ENCODE peak calls at places on chromosome 16, in five cellular contexts. D is K562, M is H1, J is GM12878, U is HepG2. X is an unnamed sample.

GRCh38 chr16:275041-275621 is 613 bp downstream of the RGS11 start:
- DNase-seq in D (no peak), M (no peak), J (no peak), U (no peak), X (no peak)

GRCh38 chr16:23712976-23713375 is at the start of gene ERN2:
- DNase-seq in D (no peak), M (peak; percentile 82), J (no peak), U (no peak), X (no peak)

GRCh38 chr16:3695610-3696369 is 21.5 kb downstream of the TRAP1 start:
- DNase-seq in D (no peak), M (no peak), J (no peak), U (peak; percentile 94), X (no peak)

GRCh38 chr16:23833960-23834685 is 1.7 kb upstream of the PRKCB start:
- DNase-seq in D (no peak), M (no peak), J (no peak), U (no peak), X (no peak)

GRCh38 chr16:70703041-70703834 is 17.4 kb upstream of the MTSS2 start:
- DNase-seq in D (peak; percentile 35), M (no peak), J (no peak), U (peak; percentile 79), X (no peak)

GRCh38 chr16:50202926-50203624 is 50.0 kb downstream of the TENT4B start:
- DNase-seq in D (no peak), M (no peak), J (no peak), U (peak; percentile 92), X (no peak)

GRCh38 chr16:25045696-25046381 is 30.7 kb upstream of the ARHGAP17 start:
- DNase-seq in D (peak; percentile 74), M (no peak), J (no peak), U (no peak), X (no peak)

GRCh38 chr16:17835118-17835949 is 364.6 kb upstream of the XYLT1 start:
- DNase-seq in D (no peak), M (no peak), J (no peak), U (no peak), X (no peak)

GRCh38 chr16:7423436-7423941 is 90.8 kb downstream of the RBFOX1 start:
- DNase-seq in D (no peak), M (no peak), J (no peak), U (no peak), X (no peak)

GRCh38 chr16:77599793-77600415 is 122.4 kb upstream of the NUDT7 start:
- DNase-seq in D (peak; percentile 35), M (no peak), J (no peak), U (peak; percentile 41), X (no peak)

GRCh38 chr16:58421029-58421428 is 28.8 kb downstream of the GINS3 start:
- DNase-seq in D (peak; percentile 22), M (no peak), J (no peak), U (no peak), X (no peak)

GRCh38 chr16:19375561-19376158 is 42.0 kb upstream of the TMC5 start:
- DNase-seq in D (peak; percentile 65), M (no peak), J (peak; percentile 28), U (peak; percentile 60), X (no peak)

GRCh38 chr16:81645925-81646324 is 133.2 kb upstream of the PLCG2 start:
- DNase-seq in D (no peak), M (no peak), J (no peak), U (no peak), X (no peak)

GRCh38 chr16:58196898-58197313 is 1.0 kb downstream of the CSNK2A2 start:
- DNase-seq in D (peak; percentile 8), M (no peak), J (no peak), U (no peak), X (no peak)

GRCh38 chr16:12017583-12017982 is 41.0 kb downstream of the SNX29 start:
- DNase-seq in D (no peak), M (no peak), J (no peak), U (no peak), X (no peak)

GRCh38 chr16:77868478-77868877 is 80.1 kb downstream of the VAT1L start:
- DNase-seq in D (no peak), M (no peak), J (peak; percentile 8), U (no peak), X (no peak)

GRCh38 chr16:22001591-22001990 is 675 bp upstream of the PDZD9 start:
- DNase-seq in D (no peak), M (no peak), J (no peak), U (no peak), X (no peak)

GRCh38 chr16:4200000-4200780 is 41.7 kb downstream of the SRL start:
- DNase-seq in D (peak; percentile 79), M (peak; percentile 74), J (no peak), U (peak; percentile 50), X (peak; percentile 37)

GRCh38 chr16:1645914-1646525 is 32.1 kb upstream of the JPT2 start:
- DNase-seq in D (peak; percentile 77), M (no peak), J (no peak), U (peak; percentile 15), X (peak; percentile 84)

GRCh38 chr16:50058091-50058771 is 7.5 kb upstream of the HEATR3 start:
- DNase-seq in D (no peak), M (no peak), J (no peak), U (no peak), X (no peak)

GRCh38 chr16:10949424-10949970 is 5.1 kb downstream of the CLEC16A start:
- DNase-seq in D (no peak), M (peak; percentile 63), J (peak; percentile 91), U (no peak), X (peak; percentile 95)

GRCh38 chr16:11087691-11088431 is 143.5 kb downstream of the CLEC16A start:
- DNase-seq in D (no peak), M (no peak), J (no peak), U (no peak), X (no peak)

GRCh38 chr16:4182581-4183257 is 59.2 kb downstream of the SRL start:
- DNase-seq in D (no peak), M (no peak), J (no peak), U (no peak), X (no peak)

GRCh38 chr16:75264531-75264998 is 13.1 kb upstream of the BCAR1 start:
- DNase-seq in D (no peak), M (no peak), J (no peak), U (no peak), X (no peak)

GRCh38 chr16:57258226-57258909 is 13.3 kb downstream of the ARL2BP start:
- DNase-seq in D (no peak), M (no peak), J (no peak), U (no peak), X (no peak)

GRCh38 chr16:73196670-73197069 is 148.7 kb upstream of the ZFHX3 start:
- DNase-seq in D (peak; percentile 59), M (peak; percentile 74), J (peak; percentile 24), U (peak; percentile 70), X (peak; percentile 31)

GRCh38 chr16:77636615-77637014 is 85.7 kb upstream of the NUDT7 start:
- DNase-seq in D (no peak), M (no peak), J (no peak), U (no peak), X (no peak)

GRCh38 chr16:89257281-89257731 is 39.8 kb downstream of the ZNF778 start:
- DNase-seq in D (no peak), M (peak; percentile 67), J (no peak), U (no peak), X (no peak)

GRCh38 chr16:12160815-12161550 is 184.4 kb downstream of the SNX29 start:
- DNase-seq in D (no peak), M (no peak), J (peak; percentile 28), U (no peak), X (no peak)

DNA sequence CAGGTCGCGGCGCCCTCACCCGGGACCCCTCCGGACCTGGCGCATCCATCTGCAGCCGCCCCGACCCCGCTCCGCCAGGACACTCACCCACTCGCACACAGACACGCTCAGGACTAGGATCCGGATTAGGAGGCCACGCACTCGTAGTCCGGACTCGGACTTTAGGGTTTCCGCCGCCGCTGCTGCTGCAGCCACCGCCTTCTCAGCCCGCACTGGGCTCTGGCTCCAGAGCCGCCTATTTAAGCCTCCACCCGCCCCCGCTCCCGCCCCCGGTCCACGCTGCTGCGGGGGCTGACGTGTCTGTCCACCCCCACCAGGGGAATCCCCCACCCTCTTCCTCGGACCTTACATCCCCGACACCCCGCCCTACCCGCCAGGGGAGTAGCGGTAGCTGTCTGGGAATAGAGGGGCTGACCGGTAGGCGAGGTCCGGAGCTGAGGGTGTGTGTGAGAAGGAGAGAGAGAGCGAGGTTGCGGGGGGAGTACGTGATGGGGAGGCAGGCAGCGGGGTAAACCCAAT is at the start of gene RRAD:
- DNase-seq in D (peak; percentile 35), M (peak; percentile 67), J (no peak), U (no peak), X (no peak)
- TF ChIP-seq GABPA in D (no peak), M (no peak), J (no peak), U (no peak), X (no peak)

GRCh38 chr16:9102379-9102778 is 10.9 kb downstream of the HAPSTR1 start:
- DNase-seq in D (no peak), M (no peak), J (no peak), U (no peak), X (no peak)
- TF ChIP-seq GABPA in D (no peak), M (no peak), J (no peak), U (no peak), X (no peak)

DNA sequence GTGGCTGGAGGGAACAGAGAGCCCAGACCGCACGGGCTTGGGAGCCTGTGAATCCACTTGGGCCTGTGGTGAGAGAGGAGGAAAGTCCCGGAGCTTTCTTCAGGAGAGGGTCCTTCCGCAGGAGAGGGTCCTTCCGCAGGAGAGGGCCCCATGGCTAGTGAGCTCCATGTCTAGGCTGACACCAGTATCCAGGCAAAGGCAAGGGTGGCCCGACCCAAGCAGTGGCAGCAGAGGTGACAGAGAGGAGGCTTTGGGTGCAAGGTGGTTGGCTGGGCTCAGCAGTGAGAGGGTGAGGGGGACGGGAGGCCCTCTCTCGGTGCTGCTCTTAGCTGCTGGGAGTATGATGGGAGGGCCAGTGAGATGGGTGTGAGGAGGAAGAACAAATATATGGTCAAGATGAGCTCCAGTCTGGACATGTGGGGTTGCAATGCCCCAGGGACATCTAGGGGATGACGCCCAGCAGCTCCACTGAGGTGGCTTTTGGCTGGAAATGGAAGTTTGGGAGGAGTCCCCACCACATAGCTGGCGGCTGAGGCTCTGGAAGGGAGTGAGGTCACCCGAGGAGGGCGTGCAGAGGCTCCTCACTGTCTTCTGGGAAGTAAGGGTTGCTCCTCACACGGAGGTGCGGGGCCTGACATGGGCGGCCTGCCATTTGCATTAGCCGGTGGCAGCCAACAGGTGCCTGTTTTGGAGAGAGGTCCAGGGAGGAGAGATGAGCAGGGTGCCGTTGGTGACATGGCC is 2.3 kb upstream of the HSD3B7 start:
- DNase-seq in D (no peak), M (no peak), J (no peak), U (no peak), X (no peak)
- TF ChIP-seq GABPA in D (no peak), M (no peak), J (no peak), U (no peak), X (no peak)

GRCh38 chr16:48556913-48557351 is 53.0 kb downstream of the N4BP1 start:
- DNase-seq in D (no peak), M (no peak), J (peak; percentile 40), U (no peak), X (no peak)
- TF ChIP-seq GABPA in D (no peak), M (no peak), J (no peak), U (no peak), X (no peak)

X was measured in HL-60.